ENCODE peak calls at places on chromosome 20, in ten cellular contexts. F, C, Z, Q, K, U, I, W, B and T are unnamed samples.

GRCh38 chr20:25544760-25545159 is 40.6 kb downstream of the NINL start:
- DNase-seq in F (no peak), C (no peak), Z (no peak), Q (no peak), K (no peak), U (no peak), I (no peak), W (no peak), B (no peak), T (no peak)

GRCh38 chr20:23441850-23442313 is 2.4 kb downstream of the CSTL1 start:
- DNase-seq in F (peak; percentile 67), C (peak; percentile 69), Z (peak; percentile 60), Q (peak; percentile 89), K (no peak), U (no peak), I (peak; percentile 56), W (peak; percentile 92), B (peak; percentile 31), T (peak; percentile 89)

GRCh38 chr20:14310977-14311654 is 26.3 kb downstream of the FLRT3 start:
- DNase-seq in F (no peak), C (no peak), Z (no peak), Q (no peak), K (no peak), U (no peak), I (no peak), W (no peak), B (no peak), T (no peak)

GRCh38 chr20:53492212-53492611 is 101.4 kb downstream of the ZNF217 start:
- DNase-seq in F (no peak), C (no peak), Z (no peak), Q (no peak), K (no peak), U (no peak), I (no peak), W (no peak), B (no peak), T (no peak)

GRCh38 chr20:4135385-4136077 is 120.2 kb upstream of the RNF24 start:
- DNase-seq in F (peak; percentile 75), C (peak; percentile 55), Z (peak; percentile 68), Q (no peak), K (no peak), U (no peak), I (peak; percentile 43), W (peak; percentile 98), B (no peak), T (no peak)

GRCh38 chr20:38059832-38060231 is 26.3 kb downstream of the RPRD1B start:
- DNase-seq in F (no peak), C (no peak), Z (no peak), Q (no peak), K (no peak), U (no peak), I (no peak), W (no peak), B (no peak), T (no peak)

GRCh38 chr20:16488086-16488485 is 85.2 kb downstream of the KIF16B start:
- DNase-seq in F (no peak), C (no peak), Z (no peak), Q (no peak), K (no peak), U (no peak), I (no peak), W (no peak), B (no peak), T (no peak)

GRCh38 chr20:24109537-24109936 is 121.0 kb upstream of the GGTLC1 start:
- DNase-seq in F (no peak), C (no peak), Z (no peak), Q (no peak), K (no peak), U (no peak), I (no peak), W (no peak), B (no peak), T (no peak)

GRCh38 chr20:20000223-20000968 is 16.8 kb upstream of the NAA20 start:
- DNase-seq in F (no peak), C (no peak), Z (no peak), Q (no peak), K (no peak), U (no peak), I (no peak), W (no peak), B (no peak), T (no peak)

GRCh38 chr20:25238319-25239037 is 9.4 kb upstream of the PYGB start:
- DNase-seq in F (no peak), C (no peak), Z (no peak), Q (no peak), K (no peak), U (no peak), I (no peak), W (no peak), B (no peak), T (no peak)

GRCh38 chr20:24498641-24499040 is 29.2 kb downstream of the SYNDIG1 start:
- DNase-seq in F (no peak), C (no peak), Z (no peak), Q (no peak), K (no peak), U (no peak), I (no peak), W (no peak), B (no peak), T (no peak)

GRCh38 chr20:62576815-62577214 is 65.5 kb upstream of the SLCO4A1 start:
- DNase-seq in F (no peak), C (peak; percentile 68), Z (no peak), Q (no peak), K (no peak), U (no peak), I (no peak), W (no peak), B (no peak), T (peak; percentile 41)

GRCh38 chr20:34544109-34544793 is 14.3 kb upstream of the MAP1LC3A start:
- DNase-seq in F (no peak), C (no peak), Z (no peak), Q (no peak), K (no peak), U (no peak), I (no peak), W (no peak), B (no peak), T (no peak)
- TF ChIP-seq CTCF in F (no peak), C (no peak), Z (no peak), Q (no peak), K (no peak), U (no peak), I (no peak), W (no peak), B (no peak), T (no peak)

GRCh38 chr20:36543187-36544133 is 2.1 kb downstream of the MYL9 start:
- DNase-seq in F (peak; percentile 97), C (no peak), Z (peak; percentile 86), Q (peak; percentile 95), K (peak; percentile 60), U (peak; percentile 90), I (peak; percentile 80), W (no peak), B (peak; percentile 84), T (peak; percentile 89)
- H3K27ac ChIP-seq in F (peak overlapping the region; percentile 91), C (no peak overlapping the region), Z (peak overlapping the region; percentile 87), Q (peak overlapping the region; percentile 90), K (peak overlapping the region; percentile 99), U (peak overlapping the region; percentile 89), I (peak overlapping the region; percentile 97), W (no peak overlapping the region), B (peak overlapping the region; percentile 83), T (peak overlapping the region; percentile 99)

GRCh38 chr20:44581515-44581914 is 864 bp upstream of the PKIG start:
- DNase-seq in F (no peak), C (no peak), Z (no peak), Q (no peak), K (no peak), U (no peak), I (no peak), W (no peak), B (no peak), T (no peak)

GRCh38 chr20:44582321-44583025 is at the start of gene PKIG:
- DNase-seq in F (peak; percentile 40), C (no peak), Z (no peak), Q (peak; percentile 36), K (no peak), U (no peak), I (peak; percentile 79), W (no peak), B (no peak), T (no peak)

GRCh38 chr20:44584103-44584690 is 1.8 kb downstream of the PKIG start:
- DNase-seq in F (no peak), C (no peak), Z (no peak), Q (no peak), K (no peak), U (no peak), I (no peak), W (no peak), B (no peak), T (no peak)

GRCh38 chr20:44585042-44585968 is 2.9 kb downstream of the PKIG start:
- DNase-seq in F (no peak), C (no peak), Z (no peak), Q (no peak), K (no peak), U (no peak), I (no peak), W (no peak), B (no peak), T (no peak)

DNA sequence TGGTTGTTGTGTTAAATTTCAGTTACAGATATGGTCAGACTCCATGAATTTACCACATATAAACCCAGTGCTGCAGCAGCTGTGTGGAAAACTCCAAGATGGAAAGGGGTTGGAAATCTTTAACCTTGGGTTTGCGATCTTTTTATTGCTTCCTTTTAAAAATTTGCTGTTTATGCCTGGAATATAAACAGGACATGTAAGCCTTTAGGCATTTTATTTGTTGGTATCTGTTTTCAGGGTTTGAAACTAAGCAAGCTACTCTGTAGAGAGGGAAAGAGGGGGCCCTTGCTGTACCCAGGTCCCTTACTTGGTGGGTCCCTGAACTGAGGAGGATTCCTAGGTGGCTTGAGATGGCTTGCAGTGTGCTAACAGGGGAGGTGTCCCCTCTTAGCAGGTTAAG is 800 bp downstream of the PKIG start:
- DNase-seq in F (no peak), C (no peak), Z (no peak), Q (no peak), K (no peak), U (no peak), I (no peak), W (no peak), B (no peak), T (no peak)
- TF ChIP-seq POLR2A in F (no peak), C (no peak), Z (no peak), Q (no peak), K (no peak), U (no peak), I (no peak), W (no peak), B (no peak), T (no peak)

DNA sequence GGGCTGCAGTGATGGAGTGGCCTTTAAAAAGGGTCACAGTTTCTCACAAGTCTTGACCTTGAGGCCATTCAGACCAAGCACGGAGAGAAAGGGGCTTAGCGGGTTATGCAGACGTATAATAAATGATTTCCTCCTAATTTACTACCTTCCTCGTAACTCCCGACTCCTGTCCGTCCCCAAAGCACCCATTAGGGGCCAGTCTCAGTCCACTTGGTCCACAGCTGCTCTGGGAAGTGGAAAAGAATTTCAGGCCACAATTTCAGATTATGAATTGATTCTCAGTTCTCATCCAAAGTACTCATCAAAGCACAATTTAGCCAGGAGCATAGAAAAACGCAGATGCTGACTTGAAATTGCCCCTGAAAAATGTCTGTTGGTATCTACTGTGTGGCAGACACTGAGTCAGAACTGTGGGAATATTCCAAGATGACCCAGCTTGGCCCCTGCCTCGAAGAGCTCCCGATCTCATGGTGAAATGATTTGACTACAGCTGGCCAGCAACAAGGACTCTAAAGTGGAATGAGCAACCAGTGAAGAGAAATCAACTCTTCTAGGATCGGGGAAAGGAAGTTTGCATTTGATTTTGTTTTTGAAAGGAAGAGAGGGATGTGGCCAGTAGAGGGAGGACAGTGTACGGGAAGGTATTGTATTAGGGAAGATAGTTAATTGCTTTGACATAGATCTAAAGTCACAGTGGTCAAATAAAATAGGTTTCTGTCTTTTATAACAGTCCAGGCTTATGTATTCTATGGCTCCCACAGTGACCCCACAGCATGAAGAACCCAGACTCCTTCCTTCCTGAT is 15.2 kb upstream of the STK35 start:
- DNase-seq in F (peak; percentile 28), C (no peak), Z (no peak), Q (no peak), K (no peak), U (no peak), I (no peak), W (no peak), B (no peak), T (no peak)
- TF ChIP-seq CTCF in F (peak; percentile 46), C (no peak), Z (no peak), Q (no peak), K (no peak), U (no peak), I (peak; percentile 29), W (no peak), B (no peak), T (no peak)